ENCODE peak calls at places on chromosomes 7 and 10, in five cellular contexts. D, L, C, F and T are unnamed samples.

GRCh38 chr7:45402480-45403218 is 171.5 kb upstream of the ADCY1 start:
- DNase-seq in D (peak), L (no peak), C (no peak), F (no peak), T (no peak)

GRCh38 chr7:37352974-37353948 is 95.4 kb downstream of the ELMO1 start:
- DNase-seq in D (no peak), L (peak), C (peak), F (peak), T (no peak)

GRCh38 chr7:74025146-74025545 is 2.8 kb upstream of the ELN start:
- DNase-seq in D (no peak), L (no peak), C (no peak), F (no peak), T (no peak)

GRCh38 chr10:119253433-119254174 is 46.2 kb downstream of the GRK5 start:
- DNase-seq in D (peak), L (peak), C (no peak), F (peak), T (no peak)

GRCh38 chr10:88118769-88119559 is 255.5 kb downstream of the PTEN start:
- DNase-seq in D (no peak), L (no peak), C (no peak), F (no peak), T (no peak)

GRCh38 chr10:58588673-58589265 is 76.1 kb downstream of the BICC1 start:
- DNase-seq in D (no peak), L (no peak), C (no peak), F (peak), T (no peak)

GRCh38 chr10:71766717-71767419 is 6.5 kb downstream of the VSIR start:
- DNase-seq in D (peak), L (peak), C (no peak), F (no peak), T (peak)

GRCh38 chr7:91435386-91436059 is 171.3 kb downstream of the FZD1 start:
- DNase-seq in D (no peak), L (no peak), C (no peak), F (no peak), T (no peak)

GRCh38 chr7:104931181-104931781 is 82.7 kb upstream of the KMT2E start:
- DNase-seq in D (no peak), L (no peak), C (no peak), F (no peak), T (no peak)

GRCh38 chr7:104972510-104972909 is 41.5 kb upstream of the KMT2E start:
- DNase-seq in D (peak), L (no peak), C (no peak), F (no peak), T (no peak)

GRCh38 chr10:62806246-62806645 is 1.7 kb downstream of the ADO start:
- DNase-seq in D (no peak), L (no peak), C (no peak), F (no peak), T (no peak)

GRCh38 chr7:106485031-106485551 is 175.9 kb downstream of the CCDC71L start:
- DNase-seq in D (peak), L (no peak), C (no peak), F (peak), T (no peak)

GRCh38 chr10:119680668-119681070 is 29.5 kb downstream of the BAG3 start:
- DNase-seq in D (no peak), L (no peak), C (no peak), F (no peak), T (no peak)

GRCh38 chr7:64876792-64877713 is 26.0 kb upstream of the ZNF273 start:
- DNase-seq in D (no peak), L (peak), C (peak), F (peak), T (peak)